ENCODE peak calls at places on chromosomes 6 and 20, in six cellular contexts. V, U, T, L, M and N are unnamed samples. For H3K4me1, the result is how much of the 10 kb centered on the place peaks cover.

GRCh38 chr6:110334425-110335158 is 23.6 kb downstream of the METTL24 start:
- DNase-seq in U (no peak), V (no peak), T (no peak), L (no peak), M (no peak), N (no peak)

GRCh38 chr20:881051-881820 is 34.9 kb downstream of the ANGPT4 start:
- DNase-seq in M (peak), T (peak), V (peak), L (peak), U (no peak), N (no peak)

GRCh38 chr20:54172856-54173652 is 732 bp downstream of the CYP24A1 start:
- DNase-seq in M (no peak), U (no peak), V (no peak), T (no peak), L (no peak), N (no peak)

GRCh38 chr6:5486214-5486613 is 224.9 kb downstream of the FARS2 start:
- DNase-seq in V (no peak), U (no peak), T (no peak), L (no peak), M (no peak), N (no peak)

GRCh38 chr20:1757606-1758507 is 100.3 kb upstream of the SIRPG start:
- DNase-seq in T (no peak), U (no peak), V (no peak), M (no peak), L (no peak), N (no peak)

GRCh38 chr6:84426002-84426705 is 198.7 kb upstream of the CEP162 start:
- DNase-seq in U (no peak), V (no peak), T (no peak), M (peak), L (no peak), N (no peak)

GRCh38 chr20:36092424-36093024 is 62.0 kb upstream of the EPB41L1 start:
- DNase-seq in T (no peak), U (peak), L (no peak), M (peak), V (no peak), N (no peak)

GRCh38 chr6:113437571-113437970 is 419.6 kb upstream of the MARCKS start:
- DNase-seq in L (no peak), T (no peak), V (no peak), U (no peak), M (no peak), N (no peak)

GRCh38 chr20:46130534-46130933 is 12.4 kb downstream of the CD40 start:
- DNase-seq in T (no peak), L (no peak), U (no peak), M (no peak), V (peak), N (peak)

GRCh38 chr20:42483694-42484303 is 705.9 kb downstream of the PTPRT start:
- DNase-seq in T (no peak), U (no peak), L (no peak), V (no peak), M (no peak), N (no peak)

GRCh38 chr6:167699141-167700036 is 127.3 kb upstream of the AFDN start:
- DNase-seq in T (no peak), V (peak), M (peak), L (no peak), U (peak), N (peak)

GRCh38 chr6:133756046-133756445 is 132.9 kb upstream of the TCF21 start:
- DNase-seq in T (no peak), M (no peak), V (no peak), L (no peak), U (no peak), N (no peak)

GRCh38 chr6:36028088-36028886 is 679 bp downstream of the MAPK14 start:
- DNase-seq in T (no peak), U (peak), M (peak), V (peak), L (no peak), N (no peak)

GRCh38 chr6:89640804-89641203 is 2.3 kb upstream of the LYRM2 start:
- DNase-seq in L (no peak), U (no peak), M (no peak), T (no peak), V (no peak), N (no peak)

GRCh38 chr6:72080260-72080941 is 194.1 kb downstream of the RIMS1 start:
- DNase-seq in T (no peak), V (no peak), M (no peak), L (no peak), U (no peak), N (no peak)

DNA sequence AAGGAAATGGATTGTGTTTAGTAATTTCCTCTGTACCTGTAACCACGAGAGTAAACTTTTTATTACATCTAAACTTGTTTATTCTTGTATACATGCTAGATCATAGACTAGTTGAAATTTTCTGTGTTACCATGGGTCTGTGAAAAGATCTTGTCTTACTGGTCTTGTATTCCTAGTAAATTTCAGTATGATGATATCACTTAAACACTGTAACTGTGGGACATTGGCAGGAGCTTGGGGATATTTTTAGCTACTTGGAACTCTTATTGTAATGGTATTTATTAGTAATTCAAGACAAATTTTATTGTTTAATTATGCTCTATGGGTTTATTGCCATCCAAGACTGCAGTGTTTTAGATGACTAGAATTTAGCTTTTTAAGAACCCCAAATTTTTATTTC is 25.9 kb upstream of the TULP4 start:
- DNase-seq in V (no peak), M (peak), T (no peak), U (no peak), L (no peak), N (no peak)
- H3K4me1 ChIP-seq in V (under half), M (under half), T (under half), U (under half), L (under half), N (under half)

GRCh38 chr20:33443512-33444239 is at the start of gene SNTA1:
- DNase-seq in T (no peak), U (peak), V (peak), L (no peak), M (peak), N (peak)

GRCh38 chr20:33443006-33443511 is 504 bp downstream of the SNTA1 start:
- DNase-seq in U (peak), M (no peak), L (no peak), V (peak), T (no peak), N (no peak)

GRCh38 chr20:33442136-33443005 is 1.2 kb downstream of the SNTA1 start:
- DNase-seq in L (no peak), M (no peak), V (peak), T (no peak), U (no peak), N (no peak)

GRCh38 chr20:33445881-33446615 is 2.5 kb upstream of the SNTA1 start:
- DNase-seq in T (no peak), L (no peak), U (no peak), M (no peak), V (no peak), N (no peak)

GRCh38 chr20:33444797-33445560 is 1.4 kb upstream of the SNTA1 start:
- DNase-seq in V (no peak), M (no peak), L (no peak), U (peak), T (no peak), N (no peak)
- H3K4me3 ChIP-seq in V (peak), M (no peak), L (peak), U (peak), T (peak), N (peak)

GRCh38 chr20:61123751-61124368 is 128.2 kb upstream of the CDH4 start:
- DNase-seq in M (no peak), U (no peak), V (no peak), T (no peak), L (no peak), N (no peak)
- TF ChIP-seq POLR2AphosphoS5 in M (no peak), U (no peak), V (no peak), T (no peak), L (no peak), N (no peak)

DNA sequence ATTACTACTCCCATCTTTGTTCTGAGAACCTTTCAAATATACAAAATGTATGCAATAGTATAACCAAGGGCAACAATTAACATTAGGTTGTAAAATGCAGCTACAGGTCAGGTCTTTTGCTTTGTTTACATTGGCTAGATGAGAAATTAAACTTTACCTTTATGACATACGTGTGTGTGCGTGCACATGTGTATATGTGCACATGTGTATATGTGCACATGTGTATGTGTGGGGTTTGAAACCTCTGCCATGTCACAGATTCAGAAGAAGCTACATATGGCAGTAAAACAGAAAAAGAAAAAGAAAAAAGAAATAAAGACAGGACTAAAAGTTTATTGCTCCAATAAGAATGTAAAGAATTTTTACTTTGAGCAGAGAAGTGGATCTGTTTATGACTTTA is 40.6 kb downstream of the BLOC1S5 start:
- DNase-seq in T (no peak), V (no peak), U (no peak), M (no peak), L (no peak), N (no peak)
- H3K4me1 ChIP-seq in T (under half), V (under half), U (under half), M (under half), L (under half), N (under half)

DNA sequence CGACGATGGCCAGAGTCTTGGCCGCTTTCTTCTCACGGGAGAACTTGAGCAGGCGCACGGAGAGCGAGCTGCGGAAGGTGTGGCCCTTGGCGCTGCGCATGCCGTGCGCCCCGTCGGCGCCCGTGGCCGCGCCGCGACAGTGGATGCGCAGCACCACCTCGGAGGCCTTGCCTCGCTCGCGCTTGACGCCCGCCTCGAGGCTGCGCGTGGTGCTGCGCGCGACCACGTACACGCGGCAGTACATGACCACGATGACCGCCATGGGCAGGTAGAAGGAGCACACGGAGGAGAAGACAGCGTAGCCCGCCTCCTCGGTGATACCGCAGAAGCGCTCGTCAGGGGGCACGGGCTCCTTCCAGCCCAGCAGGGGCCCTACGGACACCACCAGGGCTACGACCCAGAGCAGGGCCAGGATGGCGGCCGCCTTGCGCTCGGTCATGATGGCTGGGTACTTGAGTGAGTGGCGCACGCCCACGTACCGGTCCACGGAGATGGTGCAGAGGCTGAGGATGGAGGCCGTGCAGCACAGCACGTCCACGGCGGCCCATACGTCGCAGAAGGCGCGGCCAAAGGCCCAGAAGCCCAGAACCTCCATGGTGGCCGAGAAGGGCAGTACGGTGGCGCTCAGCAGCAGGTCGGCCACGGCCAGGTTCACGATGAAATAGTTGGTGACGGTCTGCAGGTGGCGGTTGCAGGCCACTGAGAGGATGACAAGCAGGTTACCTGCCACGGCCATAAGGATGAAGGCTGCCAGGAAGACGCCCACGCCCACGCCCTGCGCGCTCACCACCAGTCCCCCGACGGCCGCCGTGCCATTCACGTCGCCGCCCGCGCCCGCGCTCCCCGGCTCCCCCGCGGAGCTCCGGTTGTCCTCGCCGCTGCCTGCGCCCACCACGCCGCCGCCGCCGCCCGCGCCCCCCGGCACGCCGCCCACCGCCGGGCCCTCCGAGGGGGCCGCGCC is 232.8 kb upstream of the RNF24 start:
- DNase-seq in V (no peak), M (no peak), T (no peak), L (no peak), U (no peak), N (no peak)
- H3K4me3 ChIP-seq in V (no peak), M (no peak), T (no peak), L (no peak), U (peak), N (no peak)

GRCh38 chr6:31776961-31777666 is at the start of gene VWA7:
- DNase-seq in M (peak), L (no peak), V (peak), U (peak), T (peak), N (peak)
- TF ChIP-seq POLR2AphosphoS5 in M (peak), L (peak), V (peak), U (no peak), T (peak), N (peak)

DNA sequence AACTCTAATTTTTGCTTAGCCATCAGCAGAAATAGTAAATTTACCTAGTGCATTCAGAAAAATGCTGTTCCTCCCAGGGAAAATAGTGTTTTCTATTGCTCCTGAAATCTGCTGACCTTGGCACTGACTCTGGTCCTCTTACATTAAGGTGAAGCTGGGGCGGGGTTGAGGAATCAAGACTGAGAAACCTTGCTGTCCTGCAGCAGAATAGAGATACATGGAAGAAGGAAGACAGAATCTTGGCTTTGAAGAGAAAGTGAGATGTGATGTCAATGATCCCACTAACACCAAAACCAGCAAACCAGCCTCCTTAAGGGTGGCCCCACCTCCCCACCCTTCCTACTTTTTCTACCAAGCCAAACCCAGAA is 840 bp upstream of the LY86 start:
- DNase-seq in V (no peak), M (no peak), U (no peak), T (no peak), L (no peak), N (no peak)
- H3K4me1 ChIP-seq in V (under half), M (under half), U (under half), T (under half), L (under half), N (under half)